ENCODE peak calls at places on chromosome 1, in six cellular contexts. I, A, E, R, C and V are unnamed samples.

GRCh38 chr1:234533975-234534876 is 55.2 kb upstream of the TARBP1 start:
- DNase-seq in A (peak; percentile 100), R (peak; percentile 99), C (no peak), E (peak; percentile 84), I (peak; percentile 100), V (no peak)

GRCh38 chr1:116824631-116825399 is 70.6 kb downstream of the CD2 start:
- DNase-seq in E (no peak), A (peak; percentile 56), I (no peak), C (no peak), R (no peak), V (no peak)

GRCh38 chr1:24392604-24392946 is 21.0 kb downstream of the STPG1 start:
- DNase-seq in C (no peak), A (no peak), R (no peak), I (no peak), E (no peak), V (no peak)

GRCh38 chr1:209937996-209938959 is at the start of gene SYT14:
- DNase-seq in E (peak; percentile 52), A (peak; percentile 78), C (no peak), R (no peak), I (peak; percentile 31), V (no peak)

GRCh38 chr1:181783208-181783607 is 278.3 kb downstream of the ZNF648 start:
- DNase-seq in A (no peak), I (no peak), E (no peak), C (no peak), R (no peak), V (no peak)

GRCh38 chr1:221851341-221851740 is 109.5 kb upstream of the DUSP10 start:
- DNase-seq in E (no peak), R (no peak), I (no peak), C (no peak), A (no peak), V (no peak)

GRCh38 chr1:203135636-203136305 is 8.2 kb downstream of the ADORA1 start:
- DNase-seq in C (no peak), I (no peak), E (no peak), A (no peak), R (no peak), V (peak; percentile 31)

GRCh38 chr1:97907886-97908285 is 12.9 kb downstream of the DPYD start:
- DNase-seq in A (peak; percentile 49), I (no peak), R (no peak), C (no peak), E (no peak), V (no peak)

GRCh38 chr1:5858844-5859407 is 133.3 kb downstream of the NPHP4 start:
- DNase-seq in C (no peak), I (no peak), R (no peak), E (no peak), A (no peak), V (no peak)

GRCh38 chr1:227949341-227949921 is 1.7 kb upstream of the WNT9A start:
- DNase-seq in I (no peak), R (no peak), C (no peak), A (no peak), E (peak; percentile 37), V (no peak)

GRCh38 chr1:247647864-247648263 is 31.7 kb downstream of the OR13G1 start:
- DNase-seq in E (no peak), I (no peak), A (no peak), C (no peak), R (no peak), V (no peak)

DNA sequence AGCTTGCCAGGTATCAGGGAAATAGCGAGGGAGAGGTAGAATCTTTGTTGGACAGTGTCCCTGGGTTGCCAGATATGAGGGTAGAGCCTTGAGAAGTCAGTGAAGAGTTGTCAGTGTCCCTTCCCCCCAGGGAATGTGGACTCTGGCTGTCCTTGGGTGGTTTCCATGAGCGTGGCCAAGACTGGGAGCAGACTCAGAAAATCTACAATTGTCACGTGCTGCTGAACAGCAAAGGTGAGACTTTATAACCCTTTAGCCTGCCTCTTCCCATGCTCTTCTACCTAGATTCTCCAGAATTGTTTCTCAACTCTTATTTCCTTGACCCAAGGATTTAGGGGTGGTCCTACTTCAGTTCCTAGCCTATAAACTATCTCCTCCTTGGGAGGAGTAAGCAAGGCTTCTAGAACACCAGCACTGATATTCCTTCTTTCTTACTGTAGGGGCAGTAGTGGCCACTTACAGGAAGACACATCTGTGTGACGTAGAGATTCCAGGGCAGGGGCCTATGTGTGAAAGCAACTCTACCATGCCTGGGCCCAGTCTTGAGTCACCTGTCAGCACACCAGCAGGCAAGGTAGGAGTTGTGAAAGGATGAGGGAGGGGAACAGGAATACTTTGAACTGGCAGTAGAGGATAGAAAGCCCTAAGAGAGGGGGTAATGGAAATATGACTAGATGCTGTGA is 1.6 kb downstream of the NIT1 start:
- DNase-seq in E (no peak), I (peak; percentile 69), C (no peak), A (peak; percentile 78), R (no peak), V (peak; percentile 85)
- TF ChIP-seq CTCF in E (peak; percentile 28), I (peak; percentile 54), C (peak; percentile 42), A (peak; percentile 50), R (peak; percentile 39), V (peak; percentile 68)

GRCh38 chr1:156075158-156075557 is 7.1 kb downstream of the MEX3A start:
- DNase-seq in A (no peak), C (no peak), E (no peak), I (no peak), R (no peak), V (no peak)
- TF ChIP-seq CTCF in A (no peak), C (no peak), E (no peak), I (no peak), R (no peak), V (no peak)

GRCh38 chr1:206797534-206798383 is 25.5 kb upstream of the IL10 start:
- DNase-seq in E (no peak), R (no peak), A (peak; percentile 19), C (no peak), I (no peak), V (peak; percentile 50)
- TF ChIP-seq CTCF in E (no peak), R (peak; percentile 44), A (peak; percentile 47), C (peak; percentile 58), I (peak; percentile 41), V (peak; percentile 64)

GRCh38 chr1:160614410-160614809 is 32.4 kb downstream of the SLAMF1 start:
- DNase-seq in A (no peak), R (no peak), I (no peak), C (no peak), E (no peak), V (no peak)
- TF ChIP-seq CTCF in A (no peak), R (no peak), I (no peak), C (no peak), E (no peak), V (no peak)

GRCh38 chr1:230771773-230772354 is 24.7 kb downstream of the CAPN9 start:
- DNase-seq in A (no peak), C (no peak), I (no peak), R (no peak), E (no peak), V (no peak)

GRCh38 chr1:230773396-230774033 is 26.3 kb downstream of the CAPN9 start:
- DNase-seq in C (no peak), R (no peak), A (no peak), I (no peak), E (no peak), V (no peak)

GRCh38 chr1:230770317-230770716 is 23.1 kb downstream of the CAPN9 start:
- DNase-seq in E (no peak), R (no peak), I (no peak), A (no peak), C (no peak), V (no peak)

GRCh38 chr1:230768903-230769570 is 21.8 kb downstream of the CAPN9 start:
- DNase-seq in C (peak; percentile 47), E (no peak), I (peak; percentile 65), A (peak; percentile 38), R (no peak), V (no peak)

GRCh38 chr1:230772457-230773395 is 25.5 kb downstream of the CAPN9 start:
- DNase-seq in E (no peak), C (peak; percentile 41), I (peak; percentile 69), R (peak; percentile 46), A (peak; percentile 50), V (no peak)
- TF ChIP-seq CTCF in E (no peak), C (peak; percentile 64), I (peak; percentile 83), R (peak; percentile 82), A (peak; percentile 43), V (no peak)

DNA sequence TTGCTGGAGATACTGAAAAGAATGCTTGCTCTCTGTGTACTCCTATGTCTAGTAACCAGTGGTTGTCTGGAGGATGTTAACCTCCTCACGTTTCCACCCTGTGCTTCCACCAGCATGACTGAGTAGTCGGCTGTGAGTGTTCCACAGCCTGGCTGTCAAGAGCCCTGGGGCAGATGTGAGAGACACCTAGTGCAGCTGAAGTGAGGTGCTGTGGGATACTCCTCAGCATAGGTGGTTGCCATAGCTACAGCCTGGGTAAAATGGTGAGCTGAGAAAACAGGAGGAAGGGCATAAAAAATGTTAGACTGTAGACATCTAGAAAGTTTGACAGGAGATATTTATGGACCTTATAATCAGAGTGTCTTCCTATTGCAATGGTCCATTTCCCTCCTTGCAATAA is 15.8 kb downstream of the IVL start:
- DNase-seq in C (no peak), R (no peak), E (no peak), A (no peak), I (no peak), V (no peak)
- TF ChIP-seq CTCF in C (no peak), R (no peak), E (no peak), A (no peak), I (no peak), V (no peak)